ENCODE peak calls at places on chromosomes 16 and 17, in eight cellular contexts. P, I, U, B, R, E, C and G are unnamed samples.

GRCh38 chr17:11671151-11671550 is 72.9 kb downstream of the DNAH9 start:
- DNase-seq in P (no peak), I (no peak), U (no peak), B (no peak), R (no peak), E (no peak), C (no peak), G (no peak)

GRCh38 chr17:65531508-65532431 is 29.7 kb downstream of the AXIN2 start:
- DNase-seq in P (peak; percentile 16), I (no peak), U (peak; percentile 70), B (no peak), R (peak; percentile 50), E (no peak), C (peak; percentile 88), G (no peak)

GRCh38 chr17:28008526-28008925 is 34.0 kb upstream of the NLK start:
- DNase-seq in P (peak; percentile 69), I (peak; percentile 17), U (no peak), B (no peak), R (peak; percentile 83), E (no peak), C (no peak), G (peak; percentile 9)

GRCh38 chr16:65285128-65286120 is 163.6 kb upstream of the CDH11 start:
- DNase-seq in P (no peak), I (no peak), U (no peak), B (no peak), R (no peak), E (no peak), C (no peak), G (no peak)

GRCh38 chr17:37787055-37787720 is 42.3 kb upstream of the HNF1B start:
- DNase-seq in P (peak; percentile 70), I (no peak), U (no peak), B (no peak), R (no peak), E (no peak), C (peak; percentile 93), G (no peak)

GRCh38 chr17:44655983-44656700 is at the start of gene MEIOC:
- DNase-seq in P (no peak), I (peak; percentile 50), U (no peak), B (no peak), R (peak; percentile 62), E (no peak), C (no peak), G (peak; percentile 46)

GRCh38 chr16:84055801-84056634 is 13.4 kb upstream of the SLC38A8 start:
- DNase-seq in P (peak; percentile 46), I (no peak), U (peak; percentile 12), B (peak; percentile 57), R (no peak), E (no peak), C (peak; percentile 57), G (no peak)

GRCh38 chr16:68452176-68452575 is 3.9 kb upstream of the SMPD3 start:
- DNase-seq in P (no peak), I (no peak), U (no peak), B (no peak), R (no peak), E (peak; percentile 56), C (no peak), G (no peak)

GRCh38 chr17:75012320-75013076 is at the start of gene MRPL58:
- DNase-seq in P (peak; percentile 80), I (peak; percentile 82), U (peak; percentile 92), B (peak; percentile 96), R (peak; percentile 88), E (no peak), C (peak; percentile 94), G (peak; percentile 90)

GRCh38 chr16:68064791-68065365 is 20.3 kb upstream of the NFATC3 start:
- DNase-seq in P (peak; percentile 68), I (peak; percentile 86), U (peak; percentile 91), B (peak; percentile 89), R (peak; percentile 76), E (no peak), C (peak; percentile 76), G (peak; percentile 85)

GRCh38 chr16:72590179-72590937 is 418.4 kb upstream of the PMFBP1 start:
- DNase-seq in P (no peak), I (no peak), U (no peak), B (no peak), R (no peak), E (peak; percentile 23), C (no peak), G (no peak)

GRCh38 chr17:17874478-17874877 is 37.7 kb upstream of the SREBF1 start:
- DNase-seq in P (no peak), I (no peak), U (no peak), B (no peak), R (no peak), E (peak; percentile 69), C (no peak), G (no peak)

GRCh38 chr17:17873450-17873991 is 36.7 kb upstream of the SREBF1 start:
- DNase-seq in P (no peak), I (no peak), U (no peak), B (no peak), R (no peak), E (no peak), C (no peak), G (no peak)

GRCh38 chr17:17876959-17877547 is 40.3 kb upstream of the SREBF1 start:
- DNase-seq in P (peak; percentile 46), I (no peak), U (no peak), B (no peak), R (no peak), E (no peak), C (peak; percentile 89), G (no peak)

GRCh38 chr17:17880577-17881196 is 43.9 kb upstream of the SREBF1 start:
- DNase-seq in P (no peak), I (no peak), U (no peak), B (no peak), R (no peak), E (no peak), C (no peak), G (no peak)

DNA sequence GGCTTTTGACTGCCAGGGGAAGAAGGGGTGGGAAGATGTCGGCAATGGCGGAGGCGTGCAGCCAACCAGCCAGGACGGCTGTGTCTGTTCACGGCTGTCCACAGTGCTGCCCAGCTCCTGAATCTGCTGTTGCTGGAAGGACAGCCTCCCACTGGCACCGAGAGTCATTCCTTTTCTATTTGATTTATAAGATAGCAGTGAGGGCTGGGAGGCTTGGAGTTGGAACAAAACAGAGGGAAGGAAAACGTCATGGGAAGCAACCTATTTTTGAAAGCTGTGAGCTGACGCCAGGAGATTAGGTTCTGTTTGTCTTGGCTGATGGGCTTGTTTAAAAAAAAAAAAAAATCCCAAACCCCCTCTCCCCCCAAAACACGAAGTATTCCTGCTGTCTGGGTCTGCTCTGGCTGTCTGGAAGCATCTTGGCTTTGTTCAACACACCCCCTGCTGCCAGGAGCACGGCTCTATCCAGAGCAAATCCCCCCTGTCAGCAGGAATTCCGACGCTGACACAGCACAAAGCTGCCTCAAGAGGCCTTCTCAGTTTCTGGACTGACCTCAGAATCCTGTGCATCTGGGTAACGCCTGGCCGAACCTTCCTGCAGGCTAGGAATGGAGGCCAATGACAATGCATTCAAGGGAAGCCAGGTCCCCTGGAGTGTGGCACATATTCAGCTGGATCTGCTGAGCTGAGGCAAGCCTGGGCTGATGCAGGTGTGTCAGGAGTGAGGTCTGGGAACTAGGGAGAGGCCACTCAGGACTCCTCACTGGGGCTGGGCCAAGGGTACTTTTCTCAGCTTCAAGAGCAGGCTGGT is 41.0 kb upstream of the SREBF1 start:
- DNase-seq in P (peak; percentile 84), I (no peak), U (peak; percentile 84), B (no peak), R (peak; percentile 37), E (peak; percentile 64), C (peak; percentile 72), G (no peak)
- TF ChIP-seq CTCF in P (no peak), I (no peak), U (no peak), B (no peak), R (no peak), E (peak; percentile 25), C (no peak), G (no peak)

DNA sequence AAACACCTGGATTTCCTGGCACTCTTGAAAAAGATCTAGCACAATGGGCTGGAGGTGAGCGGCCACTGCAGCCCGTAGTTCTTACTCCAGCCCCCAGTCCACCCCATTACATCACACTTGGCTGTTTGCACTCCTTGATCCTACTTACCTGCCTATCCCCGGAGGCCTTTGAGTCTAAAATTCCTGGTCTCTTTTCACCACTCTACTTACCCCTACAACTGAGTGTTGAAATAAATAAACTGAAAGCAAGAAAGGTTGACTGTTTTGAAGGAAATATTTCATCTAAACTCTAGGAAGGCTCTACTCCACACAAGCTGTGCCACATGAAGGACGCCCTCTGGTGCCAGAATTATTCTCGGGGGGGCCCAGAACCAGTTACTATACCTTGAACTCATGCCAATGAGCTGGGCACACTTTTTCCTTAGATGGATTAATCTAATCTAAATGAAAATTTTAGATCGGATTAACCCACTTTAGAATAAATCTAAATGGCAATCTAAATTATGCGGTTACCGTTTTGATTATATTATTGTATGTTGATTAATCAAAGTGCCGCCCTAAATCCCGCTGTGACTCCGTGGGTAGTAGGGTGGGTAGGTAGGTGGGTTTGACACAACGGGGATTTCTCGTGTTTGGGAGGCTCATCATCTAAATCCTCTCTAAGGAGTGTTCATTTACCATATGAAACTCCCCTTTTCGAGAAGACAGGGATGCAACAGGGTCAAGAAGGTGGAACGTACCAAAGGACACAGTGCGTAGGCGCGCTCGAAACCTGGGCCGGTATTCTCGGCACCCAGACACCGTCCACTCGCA is 651 bp upstream of the EIF1 start:
- DNase-seq in P (peak; percentile 67), I (peak; percentile 69), U (peak; percentile 74), B (no peak), R (no peak), E (no peak), C (peak; percentile 84), G (peak; percentile 82)
- TF ChIP-seq CTCF in P (no peak), I (no peak), U (no peak), B (no peak), R (no peak), E (peak; percentile 30), C (peak; percentile 41), G (peak; percentile 44)

GRCh38 chr17:72877348-72877747 is 215.1 kb downstream of the SLC39A11 start:
- DNase-seq in P (no peak), I (no peak), U (no peak), B (no peak), R (no peak), E (no peak), C (no peak), G (no peak)

GRCh38 chr17:72878975-72879660 is 213.4 kb downstream of the SLC39A11 start:
- DNase-seq in P (no peak), I (no peak), U (no peak), B (no peak), R (no peak), E (no peak), C (no peak), G (no peak)

GRCh38 chr17:72883351-72883750 is 209.1 kb downstream of the SLC39A11 start:
- DNase-seq in P (no peak), I (no peak), U (no peak), B (no peak), R (no peak), E (no peak), C (no peak), G (no peak)

GRCh38 chr17:72876413-72876812 is 216.1 kb downstream of the SLC39A11 start:
- DNase-seq in P (no peak), I (no peak), U (no peak), B (no peak), R (no peak), E (no peak), C (no peak), G (no peak)

GRCh38 chr17:72879877-72880276 is 212.6 kb downstream of the SLC39A11 start:
- DNase-seq in P (no peak), I (no peak), U (no peak), B (no peak), R (no peak), E (no peak), C (no peak), G (no peak)
- TF ChIP-seq CTCF in P (no peak), I (no peak), U (no peak), B (no peak), R (no peak), E (no peak), C (no peak), G (no peak)

GRCh38 chr16:27326738-27327585 is 13.2 kb downstream of the IL4R start:
- DNase-seq in P (peak; percentile 54), I (peak; percentile 93), U (peak; percentile 85), B (peak; percentile 89), R (peak; percentile 36), E (peak; percentile 63), C (peak; percentile 95), G (peak; percentile 69)
- TF ChIP-seq CTCF in P (no peak), I (no peak), U (no peak), B (no peak), R (no peak), E (peak; percentile 21), C (no peak), G (no peak)